ENCODE peak calls at places on chromosomes 12 and 14, in seven cellular contexts. E is HT-29, V is RPMI7951, P is mesenchymal stem cell, F is psoas muscle, K is T follicular helper cell, B is Calu3. U is an unnamed sample.

GRCh38 chr14:74888164-74889158 is 6.7 kb downstream of the DLST start:
- DNase-seq in F (no peak), B (no peak), P (peak), V (peak), K (no peak), E (no peak), U (peak)

GRCh38 chr12:32482226-32482625 is 82.9 kb downstream of the FGD4 start:
- DNase-seq in B (no peak), F (no peak), E (no peak), K (no peak), P (no peak), V (no peak), U (no peak)

GRCh38 chr12:49503674-49504180 is 35.1 kb upstream of the KCNH3 start:
- DNase-seq in K (no peak), P (no peak), V (no peak), F (no peak), B (peak), E (peak), U (peak)

GRCh38 chr12:29164477-29165163 is 15.5 kb downstream of the FAR2 start:
- DNase-seq in E (peak), P (peak), B (no peak), K (no peak), V (peak), F (no peak), U (peak)

GRCh38 chr14:93160353-93160801 is 24.3 kb downstream of the MOAP1 start:
- DNase-seq in F (no peak), B (peak), V (no peak), E (peak), K (no peak), P (no peak), U (peak)

GRCh38 chr14:24427537-24428508 is 1.6 kb downstream of the CBLN3 start:
- DNase-seq in K (no peak), F (no peak), E (no peak), P (no peak), V (no peak), B (no peak), U (no peak)

GRCh38 chr12:4268549-4269181 is 4.9 kb upstream of the CCND2 start:
- DNase-seq in K (no peak), V (no peak), E (no peak), B (no peak), F (no peak), P (peak), U (no peak)

GRCh38 chr12:22321620-22322019 is 12.9 kb downstream of the ST8SIA1 start:
- DNase-seq in P (no peak), E (no peak), F (no peak), K (peak), B (no peak), V (peak), U (no peak)

GRCh38 chr14:51283402-51283825 is 43.4 kb downstream of the TMX1 start:
- DNase-seq in F (no peak), E (peak), B (peak), P (peak), K (no peak), V (peak), U (peak)

GRCh38 chr14:21868442-21869046 is 194.9 kb upstream of the OR4E1 start:
- DNase-seq in P (peak), E (peak), V (peak), F (no peak), K (peak), B (peak), U (peak)

GRCh38 chr12:88472248-88472647 is 108.0 kb downstream of the KITLG start:
- DNase-seq in E (no peak), K (no peak), P (no peak), F (no peak), V (peak), B (no peak), U (no peak)

GRCh38 chr12:6946033-6946919 is 2.5 kb downstream of the C12orf57 start:
- DNase-seq in B (peak), F (peak), K (peak), E (peak), P (no peak), V (no peak), U (no peak)

GRCh38 chr12:23083267-23083666 is 458.3 kb downstream of the ETNK1 start:
- DNase-seq in V (peak), F (no peak), P (peak), B (peak), K (no peak), E (no peak), U (peak)

GRCh38 chr14:104287301-104288009 is 149.1 kb downstream of the KIF26A start:
- DNase-seq in E (no peak), B (no peak), K (no peak), V (no peak), P (no peak), F (peak), U (no peak)

GRCh38 chr12:102376251-102376747 is 104.1 kb downstream of the IGF1 start:
- DNase-seq in B (no peak), E (no peak), F (no peak), P (no peak), V (no peak), K (no peak), U (no peak)

GRCh38 chr12:62192486-62193250 is 67.5 kb upstream of the USP15 start:
- DNase-seq in E (peak), V (peak), K (peak), F (peak), B (peak), P (peak), U (peak)

GRCh38 chr14:87434011-87434410 is 559.0 kb downstream of the GALC start:
- DNase-seq in B (no peak), F (no peak), P (no peak), K (no peak), V (no peak), E (no peak), U (no peak)

GRCh38 chr14:86915416-86915815 is 1077.6 kb downstream of the GALC start:
- DNase-seq in E (no peak), F (no peak), P (peak), B (no peak), V (no peak), K (no peak), U (peak)

GRCh38 chr14:95498622-95499353 is 17.7 kb downstream of the SYNE3 start:
- DNase-seq in E (no peak), V (peak), P (no peak), B (no peak), F (no peak), K (no peak), U (no peak)

GRCh38 chr12:22121224-22121623 is 75.2 kb downstream of the CMAS start:
- DNase-seq in V (no peak), E (peak), K (peak), P (no peak), F (no peak), B (peak), U (no peak)

GRCh38 chr12:62805517-62805916 is 129.4 kb downstream of the PPM1H start:
- DNase-seq in K (no peak), E (no peak), V (no peak), B (no peak), P (no peak), F (no peak), U (no peak)

GRCh38 chr14:88384653-88385205 is 728 bp upstream of the SPATA7 start:
- DNase-seq in B (no peak), F (no peak), P (peak), V (peak), K (no peak), E (no peak), U (no peak)

GRCh38 chr12:130431176-130431575 is 93.5 kb downstream of the PIWIL1 start:
- DNase-seq in K (no peak), V (no peak), E (no peak), B (no peak), F (no peak), P (no peak), U (no peak)

GRCh38 chr14:93741556-93742210 is 46.6 kb downstream of the PRIMA1 start:
- DNase-seq in V (no peak), E (no peak), F (peak), B (no peak), K (no peak), P (no peak), U (no peak)

GRCh38 chr14:98182385-98183055 is 1089.5 kb downstream of the BCL11B start:
- DNase-seq in E (no peak), V (peak), F (no peak), P (no peak), K (no peak), B (no peak), U (no peak)

GRCh38 chr12:49068879-49069506 is 786 bp downstream of the RHEBL1 start:
- DNase-seq in V (no peak), E (no peak), B (no peak), F (no peak), P (no peak), K (no peak), U (no peak)

GRCh38 chr14:66443158-66443695 is 42.9 kb upstream of the CCDC196 start:
- DNase-seq in B (no peak), P (no peak), E (no peak), V (no peak), K (no peak), F (no peak), U (peak)

GRCh38 chr14:61567838-61568571 is 127.3 kb upstream of the HIF1A start:
- DNase-seq in E (no peak), P (peak), K (no peak), V (no peak), B (no peak), F (no peak), U (no peak)

GRCh38 chr14:76920572-76921175 is 94.5 kb downstream of the LRRC74A start:
- DNase-seq in F (no peak), B (no peak), V (no peak), K (no peak), P (peak), E (no peak), U (no peak)

GRCh38 chr12:121598672-121599287 is 18.0 kb upstream of the KDM2B start:
- DNase-seq in B (no peak), F (no peak), K (no peak), P (no peak), E (no peak), V (no peak), U (no peak)

GRCh38 chr14:101669629-101670028 is 91.9 kb upstream of the PPP2R5C start:
- DNase-seq in B (no peak), F (no peak), K (no peak), V (no peak), P (no peak), E (no peak), U (no peak)

GRCh38 chr12:25855716-25856115 is 102.8 kb upstream of the RASSF8 start:
- DNase-seq in B (no peak), P (no peak), E (no peak), V (no peak), K (no peak), F (no peak), U (no peak)

GRCh38 chr12:132740652-132741051 is 21.0 kb downstream of the ANKLE2 start:
- DNase-seq in F (no peak), P (no peak), V (no peak), B (no peak), K (no peak), E (no peak), U (no peak)

GRCh38 chr14:99043756-99044155 is 228.2 kb downstream of the BCL11B start:
- DNase-seq in B (no peak), E (no peak), K (no peak), P (no peak), V (no peak), F (no peak), U (no peak)

GRCh38 chr12:47102845-47103666 is 23.3 kb upstream of the AMIGO2 start:
- DNase-seq in F (no peak), P (peak), B (no peak), E (no peak), K (no peak), V (peak), U (peak)

U was measured in A172.